ENCODE peak calls at places on chromosomes 7 and 10, in five cellular contexts. M, X, T, L and Z are unnamed samples.

GRCh38 chr7:156816943-156817572 is 75.9 kb downstream of the LMBR1 start:
- DNase-seq in L (no peak), X (peak), M (peak), T (no peak), Z (no peak)

GRCh38 chr7:77427996-77428603 is 12.0 kb upstream of the GSAP start:
- DNase-seq in L (no peak), M (peak), T (no peak), X (peak), Z (peak)

GRCh38 chr7:86928308-86928707 is 131.1 kb downstream of the ELAPOR2 start:
- DNase-seq in X (no peak), M (no peak), L (no peak), T (no peak), Z (no peak)

GRCh38 chr7:110373514-110374258 is 717.2 kb upstream of the LRRN3 start:
- DNase-seq in M (no peak), L (no peak), X (peak), T (no peak), Z (no peak)

GRCh38 chr7:90455163-90456030 is 14.0 kb upstream of the PTTG1IP2 start:
- DNase-seq in M (peak), T (peak), L (no peak), X (peak), Z (peak)

GRCh38 chr7:8356071-8356470 is 77.3 kb upstream of the NXPH1 start:
- DNase-seq in L (no peak), X (no peak), T (no peak), M (no peak), Z (no peak)

GRCh38 chr10:76779821-76780281 is 857.8 kb downstream of the KCNMA1 start:
- DNase-seq in L (no peak), M (no peak), X (no peak), T (no peak), Z (peak)

GRCh38 chr7:38660427-38661099 is 29.4 kb upstream of the AMPH start:
- DNase-seq in X (peak), M (peak), L (peak), T (peak), Z (no peak)

GRCh38 chr10:31075434-31075833 is 43.8 kb upstream of the ZNF438 start:
- DNase-seq in M (peak), T (peak), X (peak), L (no peak), Z (peak)

GRCh38 chr10:95513941-95514392 is 47.2 kb downstream of the SORBS1 start:
- DNase-seq in X (peak), L (no peak), M (peak), T (peak), Z (no peak)

GRCh38 chr7:31735991-31736982 is 49.3 kb downstream of the PPP1R17 start:
- DNase-seq in X (peak), L (peak), T (peak), M (peak), Z (no peak)

GRCh38 chr10:5447611-5448071 is 35.3 kb downstream of the NET1 start:
- DNase-seq in T (no peak), L (no peak), M (peak), X (no peak), Z (no peak)

GRCh38 chr7:137508437-137509175 is 165.1 kb upstream of the PTN start:
- DNase-seq in X (peak), L (no peak), T (no peak), M (peak), Z (peak)

GRCh38 chr10:88979153-88979562 is 11.4 kb upstream of the FAS start:
- DNase-seq in T (no peak), M (peak), X (peak), L (peak), Z (peak)

GRCh38 chr7:5086256-5086655 is 40.6 kb downstream of the RBAK start:
- DNase-seq in T (no peak), X (no peak), L (no peak), M (no peak), Z (no peak)

GRCh38 chr7:54778696-54779285 is 19.8 kb upstream of the SEC61G start:
- DNase-seq in X (no peak), L (no peak), M (peak), T (no peak), Z (no peak)

GRCh38 chr7:82293467-82293866 is 150.1 kb downstream of the CACNA2D1 start:
- DNase-seq in T (no peak), M (no peak), L (no peak), X (no peak), Z (no peak)

GRCh38 chr7:98163704-98164478 is 47.3 kb upstream of the BHLHA15 start:
- DNase-seq in M (peak), T (no peak), L (peak), X (peak), Z (peak)

GRCh38 chr7:18361756-18362155 is 133.8 kb upstream of the HDAC9 start:
- DNase-seq in M (peak), T (peak), X (peak), L (peak), Z (no peak)

GRCh38 chr7:114472896-114473512 is 58.4 kb downstream of the FOXP2 start:
- DNase-seq in L (no peak), T (no peak), X (no peak), M (peak), Z (no peak)

GRCh38 chr7:149090397-149091195 is at the start of gene ZNF786:
- DNase-seq in T (peak), M (peak), X (peak), L (peak), Z (peak)

GRCh38 chr10:87603769-87604168 is 55.9 kb upstream of the PAPSS2 start:
- DNase-seq in T (no peak), X (peak), L (no peak), M (no peak), Z (no peak)

GRCh38 chr7:159031750-159032149 is 112.9 kb downstream of the VIPR2 start:
- DNase-seq in X (no peak), M (no peak), T (no peak), L (peak), Z (no peak)

GRCh38 chr10:70379581-70380176 is 2.7 kb downstream of the LRRC20 start:
- DNase-seq in M (no peak), X (peak), L (peak), T (peak), Z (no peak)

GRCh38 chr10:9302142-9302746 is 1247.8 kb downstream of the GATA3 start:
- DNase-seq in M (peak), L (no peak), X (peak), T (peak), Z (peak)

GRCh38 chr10:94370501-94370900 is 7.8 kb upstream of the NOC3L start:
- DNase-seq in X (no peak), M (no peak), L (no peak), T (no peak), Z (no peak)

GRCh38 chr10:60114765-60115586 is 208.6 kb upstream of the CCDC6 start:
- DNase-seq in M (peak), L (no peak), X (peak), T (peak), Z (peak)

GRCh38 chr7:12107841-12108249 is 103.2 kb upstream of the TMEM106B start:
- DNase-seq in M (no peak), L (no peak), X (no peak), T (peak), Z (peak)

GRCh38 chr10:13993169-13993568 is 337.6 kb downstream of the FRMD4A start:
- DNase-seq in L (no peak), X (peak), M (no peak), T (no peak), Z (no peak)

GRCh38 chr7:17255930-17256329 is 42.5 kb upstream of the AHR start:
- DNase-seq in L (no peak), X (no peak), T (no peak), M (peak), Z (no peak)

GRCh38 chr10:95133016-95133752 is 60.9 kb upstream of the ACSM6 start:
- DNase-seq in X (peak), T (peak), M (peak), L (peak), Z (peak)

GRCh38 chr7:155355745-155356144 is 58.1 kb downstream of the INSIG1 start:
- DNase-seq in L (no peak), M (no peak), X (no peak), T (no peak), Z (no peak)

GRCh38 chr10:128574616-128575210 is 448.5 kb upstream of the MKI67 start:
- DNase-seq in T (no peak), X (no peak), L (no peak), M (no peak), Z (no peak)

GRCh38 chr7:151017953-151018420 is 6.3 kb downstream of the ATG9B start:
- DNase-seq in M (peak), L (peak), X (peak), T (peak), Z (no peak)

GRCh38 chr10:71219918-71220688 is 7.7 kb downstream of the UNC5B start:
- DNase-seq in T (no peak), M (no peak), X (no peak), L (no peak), Z (no peak)

GRCh38 chr7:57176928-57177635 is 44.8 kb upstream of the ZNF479 start:
- DNase-seq in X (no peak), T (no peak), M (no peak), L (no peak), Z (no peak)

GRCh38 chr10:132929953-132930640 is 12.3 kb downstream of the CFAP46 start:
- DNase-seq in T (no peak), M (no peak), L (no peak), X (no peak), Z (no peak)
- H3K4me3 ChIP-seq in T (no peak), M (no peak), L (no peak), X (no peak), Z (no peak)

DNA sequence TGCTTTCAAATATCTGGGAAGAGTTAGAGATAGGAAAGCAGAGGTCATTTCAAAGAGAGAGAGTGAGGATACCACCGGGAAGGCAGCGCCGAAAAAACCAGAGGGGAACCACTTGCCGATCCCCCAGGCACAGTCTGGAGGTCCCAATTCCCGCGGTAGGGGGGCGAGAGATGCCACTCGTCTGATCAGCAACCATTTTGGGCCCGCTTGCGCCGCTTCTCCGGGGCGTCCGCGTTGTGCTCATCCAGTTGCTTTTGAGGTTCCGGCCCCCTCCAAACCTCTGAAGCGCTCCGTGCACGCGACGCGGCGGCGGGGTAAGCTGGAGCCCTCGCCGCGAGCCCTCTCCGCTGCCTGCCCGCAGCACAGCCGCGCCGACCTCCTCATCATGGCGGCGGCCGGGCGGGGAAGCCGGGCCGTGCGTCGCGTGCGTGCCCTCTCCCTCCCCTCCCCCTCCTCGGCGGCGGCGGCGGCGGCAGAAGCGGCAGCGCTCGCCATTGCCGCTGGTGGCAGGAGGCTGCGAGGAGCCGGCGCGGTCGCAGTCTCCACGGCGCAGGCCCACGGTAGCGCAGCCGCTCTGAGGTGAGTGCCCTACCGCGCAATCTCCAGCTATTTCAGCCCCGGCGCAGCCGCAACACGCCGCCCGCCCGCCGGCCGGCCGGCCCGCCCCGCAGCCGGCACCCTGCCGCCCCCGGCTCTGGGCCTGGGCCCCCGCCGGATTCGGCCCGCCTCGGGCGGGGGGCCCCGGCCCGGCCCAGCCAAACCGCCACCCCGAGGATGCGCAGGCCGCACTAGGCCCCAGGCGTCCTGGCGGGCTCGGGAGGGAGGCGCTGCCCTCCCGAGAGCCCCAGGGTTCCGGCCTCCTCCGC is at the start of gene NRF1:
- DNase-seq in T (peak), L (peak), X (peak), M (peak), Z (peak)
- TF ChIP-seq CTCF in T (no peak), L (no peak), X (no peak), M (no peak), Z (no peak)

GRCh38 chr7:1243964-1244416 is 11.3 kb downstream of the UNCX start:
- DNase-seq in L (no peak), X (no peak), M (no peak), T (no peak), Z (no peak)

GRCh38 chr7:1242129-1242572 is 9.5 kb downstream of the UNCX start:
- DNase-seq in X (no peak), M (no peak), L (no peak), T (no peak), Z (no peak)

GRCh38 chr7:1243290-1243963 is 10.8 kb downstream of the UNCX start:
- DNase-seq in M (no peak), T (no peak), L (no peak), X (no peak), Z (no peak)

GRCh38 chr7:1241510-1242128 is 8.9 kb downstream of the UNCX start:
- DNase-seq in T (no peak), M (no peak), X (no peak), L (no peak), Z (no peak)

GRCh38 chr7:1242601-1243289 is 10.1 kb downstream of the UNCX start:
- DNase-seq in T (no peak), M (no peak), X (no peak), L (no peak), Z (no peak)
- H3K4me3 ChIP-seq in T (no peak), M (no peak), X (no peak), L (no peak), Z (no peak)

GRCh38 chr10:77959384-77959783 is 32.8 kb upstream of the DLG5 start:
- DNase-seq in M (peak), L (no peak), T (no peak), X (no peak), Z (no peak)
- TF ChIP-seq CTCF in M (no peak), L (no peak), T (no peak), X (no peak), Z (no peak)

GRCh38 chr10:119284679-119285096 is 77.3 kb downstream of the GRK5 start:
- DNase-seq in M (no peak), X (no peak), L (peak), T (no peak), Z (no peak)

GRCh38 chr10:119286516-119286915 is 79.1 kb downstream of the GRK5 start:
- DNase-seq in M (no peak), X (no peak), L (no peak), T (no peak), Z (no peak)

GRCh38 chr10:119286983-119287612 is 79.7 kb downstream of the GRK5 start:
- DNase-seq in L (no peak), X (no peak), T (no peak), M (no peak), Z (no peak)

GRCh38 chr10:119283818-119284217 is 76.4 kb downstream of the GRK5 start:
- DNase-seq in L (no peak), X (no peak), T (no peak), M (no peak), Z (no peak)

GRCh38 chr10:119285495-119286267 is 78.3 kb downstream of the GRK5 start:
- DNase-seq in X (no peak), M (no peak), T (no peak), L (no peak), Z (no peak)
- H3K4me3 ChIP-seq in X (peak), M (no peak), T (no peak), L (no peak), Z (no peak)

DNA sequence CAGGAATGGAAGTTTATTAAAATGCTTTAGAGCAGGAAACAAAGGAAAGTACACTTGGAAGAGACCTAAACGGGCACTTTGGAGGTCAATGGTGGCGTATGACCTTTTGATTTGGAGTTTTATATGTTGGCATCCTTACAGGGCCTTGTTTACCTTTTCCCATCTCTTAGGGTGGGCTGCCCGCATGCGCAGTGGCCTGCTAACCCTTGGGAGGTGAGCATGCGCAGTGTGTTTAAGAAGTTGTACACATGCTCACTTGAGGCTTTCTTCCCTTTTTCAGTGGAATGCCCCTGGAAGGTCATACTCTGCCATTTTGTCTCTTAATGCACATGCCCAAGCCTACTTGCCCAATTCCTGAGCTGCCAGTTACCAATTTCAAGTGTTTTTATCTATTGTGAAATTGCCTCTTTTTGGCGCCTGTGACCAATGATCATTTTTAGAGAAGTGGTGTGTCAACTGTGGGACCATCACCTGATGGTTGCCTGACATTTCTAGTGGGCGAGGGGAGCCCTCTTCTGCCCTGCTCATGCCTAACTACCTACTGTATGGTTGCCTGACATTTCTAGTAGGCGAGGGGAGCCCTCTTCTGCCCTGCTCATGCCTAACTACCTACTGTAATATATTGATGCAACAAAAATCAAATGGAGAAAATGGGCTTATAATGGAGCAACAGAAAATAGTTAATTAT is 138.0 kb downstream of the PPP1R9A start:
- DNase-seq in M (peak), T (peak), X (peak), L (peak), Z (no peak)
- TF ChIP-seq CTCF in M (peak), T (peak), X (peak), L (no peak), Z (peak)

DNA sequence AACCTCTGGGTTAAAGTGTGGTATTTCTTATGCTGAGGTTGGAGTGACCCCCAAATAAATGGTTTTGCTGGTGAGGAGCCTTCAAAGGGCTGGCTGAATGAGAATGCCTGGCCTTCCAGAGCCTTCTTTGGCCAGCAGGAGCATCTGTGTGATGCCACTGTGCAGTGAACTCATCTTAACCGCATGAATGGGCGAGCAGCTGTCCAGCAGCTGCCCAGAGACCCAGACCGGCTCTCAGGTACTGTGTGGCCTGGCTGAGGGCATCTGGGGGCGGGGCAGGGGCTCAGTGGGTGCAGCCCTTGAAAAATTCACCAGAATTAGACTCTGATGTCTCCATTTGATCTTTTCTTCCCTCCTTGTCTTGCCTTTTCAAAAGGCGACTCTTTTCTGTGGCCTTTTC is 59.0 kb downstream of the SYPL1 start:
- DNase-seq in T (no peak), X (no peak), M (no peak), L (no peak), Z (no peak)
- H3K4me3 ChIP-seq in T (no peak), X (no peak), M (no peak), L (no peak), Z (no peak)

DNA sequence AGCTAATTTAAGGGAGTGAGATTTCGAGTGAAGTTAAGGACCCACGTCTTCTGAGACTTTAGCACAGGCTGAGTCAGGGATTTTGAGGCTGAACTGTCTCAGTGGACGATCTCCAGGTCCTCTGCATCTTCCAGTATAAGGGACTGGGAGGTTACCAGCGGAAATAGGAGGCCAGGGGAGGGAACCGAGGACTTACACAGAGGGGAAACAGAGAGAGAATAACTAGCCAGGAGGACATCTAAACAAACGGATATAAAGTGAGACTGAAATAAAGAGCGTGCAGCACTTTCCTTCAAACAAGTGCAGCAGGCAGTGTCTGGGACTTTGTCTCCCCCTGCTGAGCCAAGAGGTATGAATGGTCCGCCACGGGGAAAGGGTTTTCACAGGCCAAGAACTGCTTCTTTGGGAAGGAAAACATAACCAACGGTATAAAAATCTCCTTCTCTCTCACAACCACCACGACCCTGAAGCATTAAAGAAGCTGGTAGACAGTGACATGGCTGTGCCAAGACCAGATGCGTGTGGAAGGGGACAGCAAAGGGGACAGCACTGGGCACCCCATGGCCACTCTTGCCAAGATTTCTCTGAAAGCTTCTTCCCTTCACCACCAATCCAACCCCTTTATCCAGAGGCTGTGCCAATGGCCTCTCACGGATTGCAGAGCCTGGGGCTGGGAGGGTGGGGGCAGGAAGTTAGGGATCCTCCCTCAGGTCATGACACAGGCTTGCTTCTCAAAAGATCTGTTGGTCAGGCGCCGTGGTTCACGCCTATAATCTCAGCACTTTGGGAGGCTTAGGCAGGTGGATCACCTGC is 72.0 kb downstream of the SLC37A3 start:
- DNase-seq in X (peak), T (peak), L (peak), M (peak), Z (no peak)
- TF ChIP-seq CTCF in X (peak), T (peak), L (peak), M (peak), Z (peak)